ENCODE peak calls at places on chromosomes 4 and X, in six cellular contexts. M is cardiac fibroblast; V is stimulated activated CD4-positive, alpha-beta T cell treated with anti-CD3 and anti-CD28 coated beads, TNF-alpha, amount 100 ng/mL, for 1 hour; R is GM12891; P is upper lobe of left lung; L is KG1. N is an unnamed sample.

GRCh38 chrX:116436358-116436816 is at the start of gene SLC6A14:
- DNase-seq in M (no peak), V (no peak), R (no peak), P (peak; percentile 66), L (no peak), N (no peak)

GRCh38 chrX:41909068-41909467 is 14.3 kb downstream of the CASK start:
- DNase-seq in M (no peak), V (no peak), R (no peak), P (no peak), L (no peak), N (no peak)

GRCh38 chr4:85732124-85732523 is 257.2 kb downstream of the ARHGAP24 start:
- DNase-seq in M (no peak), V (no peak), R (no peak), P (no peak), L (no peak), N (no peak)

GRCh38 chr4:111960241-111960667 is 185.0 kb upstream of the FAM241A start:
- DNase-seq in M (no peak), V (no peak), R (no peak), P (no peak), L (no peak), N (no peak)

GRCh38 chrX:49919617-49920016 is 2.8 kb upstream of the CLCN5 start:
- DNase-seq in M (peak; percentile 88), V (no peak), R (no peak), P (peak; percentile 22), L (peak; percentile 1), N (no peak)

GRCh38 chr4:55291227-55291629 is 54.8 kb upstream of the SRD5A3 start:
- DNase-seq in M (peak; percentile 33), V (no peak), R (no peak), P (no peak), L (no peak), N (no peak)

GRCh38 chrX:14030248-14030592 is 528 bp upstream of the GEMIN8 start:
- DNase-seq in M (peak; percentile 35), V (no peak), R (no peak), P (no peak), L (no peak), N (no peak)

GRCh38 chr4:3689006-3689405 is 77.2 kb upstream of the ADRA2C start:
- DNase-seq in M (no peak), V (no peak), R (no peak), P (no peak), L (no peak), N (no peak)

GRCh38 chr4:189062047-189062820 is 878.4 kb upstream of the FRG1 start:
- DNase-seq in M (no peak), V (no peak), R (no peak), P (no peak), L (no peak), N (no peak)

GRCh38 chr4:37604464-37604863 is 81.7 kb downstream of the RELL1 start:
- DNase-seq in M (peak; percentile 40), V (no peak), R (no peak), P (no peak), L (no peak), N (no peak)

GRCh38 chrX:2677764-2678163 is 13.3 kb upstream of the CD99 start:
- DNase-seq in M (peak; percentile 98), V (no peak), R (no peak), P (peak; percentile 24), L (no peak), N (no peak)

GRCh38 chr4:41060352-41061318 is 153.7 kb downstream of the APBB2 start:
- DNase-seq in M (peak; percentile 30), V (no peak), R (no peak), P (no peak), L (no peak), N (no peak)

GRCh38 chr4:3725936-3726895 is 40.0 kb upstream of the ADRA2C start:
- DNase-seq in M (no peak), V (no peak), R (no peak), P (no peak), L (no peak), N (no peak)

GRCh38 chr4:48388504-48389154 is 47.3 kb downstream of the SLAIN2 start:
- DNase-seq in M (peak; percentile 44), V (no peak), R (no peak), P (no peak), L (no peak), N (no peak)

GRCh38 chr4:163087805-163088204 is 78.9 kb downstream of the NAF1 start:
- DNase-seq in M (no peak), V (no peak), R (no peak), P (no peak), L (no peak), N (no peak)

GRCh38 chr4:136713140-136713539 is 819.2 kb downstream of the PCDH18 start:
- DNase-seq in M (peak; percentile 41), V (no peak), R (no peak), P (no peak), L (no peak), N (no peak)

GRCh38 chrX:107571296-107571998 is 56.9 kb upstream of the PRPS1 start:
- DNase-seq in M (peak; percentile 78), V (no peak), R (no peak), P (no peak), L (no peak), N (no peak)

GRCh38 chrX:49209434-49210251 is 9.7 kb upstream of the SYP start:
- DNase-seq in M (no peak), V (no peak), R (no peak), P (no peak), L (no peak), N (no peak)

GRCh38 chr4:15414601-15415091 is 13.2 kb upstream of the C1QTNF7 start:
- DNase-seq in M (peak; percentile 49), V (no peak), R (no peak), P (no peak), L (peak; percentile 16), N (no peak)

GRCh38 chr4:30714408-30715031 is 5.6 kb upstream of the PCDH7 start:
- DNase-seq in M (peak; percentile 75), V (no peak), R (no peak), P (peak; percentile 26), L (no peak), N (no peak)

GRCh38 chrX:41553688-41554087 is 106.5 kb downstream of the NYX start:
- DNase-seq in M (no peak), V (no peak), R (no peak), P (no peak), L (no peak), N (no peak)

GRCh38 chr4:94758141-94758699 is 465 bp downstream of the BMPR1B start:
- DNase-seq in M (peak; percentile 47), V (no peak), R (peak; percentile 15), P (no peak), L (no peak), N (no peak)

GRCh38 chr4:72820107-72820506 is 249.4 kb downstream of the COX18 start:
- DNase-seq in M (no peak), V (no peak), R (no peak), P (no peak), L (no peak), N (no peak)

GRCh38 chr4:169249214-169249973 is 21.4 kb downstream of the SH3RF1 start:
- DNase-seq in M (peak; percentile 61), V (no peak), R (no peak), P (no peak), L (no peak), N (no peak)

GRCh38 chr4:13524504-13525243 is 19.6 kb downstream of the NKX3-2 start:
- DNase-seq in M (peak; percentile 31), V (no peak), R (no peak), P (no peak), L (no peak), N (no peak)

GRCh38 chr4:187606581-187606980 is 389.0 kb upstream of the ZFP42 start:
- DNase-seq in M (peak; percentile 69), V (no peak), R (peak; percentile 13), P (peak; percentile 32), L (no peak), N (no peak)

GRCh38 chrX:18422325-18422724 is 3.1 kb upstream of the CDKL5 start:
- DNase-seq in M (peak; percentile 60), V (no peak), R (no peak), P (no peak), L (no peak), N (no peak)

GRCh38 chr4:173332963-173333657 is 1.0 kb downstream of the HMGB2 start:
- DNase-seq in M (peak; percentile 10), V (no peak), R (no peak), P (no peak), L (peak; percentile 2), N (no peak)

GRCh38 chrX:139194571-139195280 is 335.8 kb upstream of the F9 start:
- DNase-seq in M (no peak), V (no peak), R (no peak), P (peak; percentile 55), L (no peak), N (no peak)

GRCh38 chr4:158769175-158769831 is 477 bp downstream of the FNIP2 start:
- DNase-seq in M (no peak), V (no peak), R (peak; percentile 19), P (peak; percentile 55), L (no peak), N (no peak)

GRCh38 chrX:49278081-49278480 is 8.5 kb downstream of the PPP1R3F start:
- DNase-seq in M (no peak), V (no peak), R (no peak), P (no peak), L (no peak), N (no peak)

GRCh38 chr4:85701881-85702321 is 227.0 kb downstream of the ARHGAP24 start:
- DNase-seq in M (no peak), V (no peak), R (no peak), P (no peak), L (no peak), N (peak; percentile 27)

GRCh38 chr4:89814362-89814761 is 22.6 kb downstream of the SNCA start:
- DNase-seq in M (no peak), V (no peak), R (no peak), P (no peak), L (no peak), N (no peak)